ENCODE peak calls at places on chromosomes 3 and 15, in seven cellular contexts. B is uterus, H is mammary epithelial cell, E is stomach, Q is A549, D is A673, J is endodermal cell. O is an unnamed sample.

GRCh38 chr15:38487383-38487782 is 33.5 kb downstream of the FAM98B start:
- DNase-seq in B (no peak), H (no peak), E (no peak), Q (no peak), D (no peak), J (no peak), O (no peak)

GRCh38 chr3:115004201-115005140 is 142.6 kb downstream of the ZBTB20 start:
- DNase-seq in B (no peak), H (no peak), E (no peak), Q (no peak), D (no peak), J (no peak), O (no peak)

GRCh38 chr3:4162132-4162531 is 141.0 kb upstream of the SETMAR start:
- DNase-seq in B (no peak), H (no peak), E (peak; percentile 33), Q (no peak), D (no peak), J (no peak), O (no peak)

GRCh38 chr3:45819543-45819942 is 22.4 kb downstream of the LZTFL1 start:
- DNase-seq in B (no peak), H (no peak), E (no peak), Q (no peak), D (no peak), J (no peak), O (no peak)

GRCh38 chr3:192884831-192885356 is 32.8 kb downstream of the MB21D2 start:
- DNase-seq in B (no peak), H (no peak), E (no peak), Q (no peak), D (peak; percentile 95), J (no peak), O (no peak)

GRCh38 chr15:40252438-40253178 is 13.7 kb downstream of the PAK6 start:
- DNase-seq in B (no peak), H (no peak), E (peak; percentile 70), Q (no peak), D (peak; percentile 33), J (peak; percentile 84), O (no peak)

GRCh38 chr3:172679599-172679998 is 31.3 kb downstream of the NCEH1 start:
- DNase-seq in B (no peak), H (no peak), E (no peak), Q (no peak), D (no peak), J (no peak), O (no peak)

GRCh38 chr15:71162309-71162708 is 47.0 kb downstream of the THSD4 start:
- DNase-seq in B (no peak), H (no peak), E (no peak), Q (no peak), D (no peak), J (no peak), O (no peak)

GRCh38 chr15:88450125-88450798 is 16.9 kb downstream of the MRPL46 start:
- DNase-seq in B (peak; percentile 52), H (peak; percentile 52), E (peak; percentile 51), Q (peak; percentile 92), D (peak; percentile 75), J (peak; percentile 97), O (no peak)

GRCh38 chr15:65945616-65946015 is 76.3 kb downstream of the RAB11A start:
- DNase-seq in B (no peak), H (no peak), E (no peak), Q (no peak), D (no peak), J (peak; percentile 76), O (no peak)

GRCh38 chr15:81962438-81962837 is 83.4 kb downstream of the MEX3B start:
- DNase-seq in B (no peak), H (no peak), E (no peak), Q (no peak), D (no peak), J (no peak), O (no peak)

GRCh38 chr15:74041777-74042435 is 40.4 kb downstream of the GOLGA6A start:
- DNase-seq in B (no peak), H (no peak), E (no peak), Q (no peak), D (peak; percentile 19), J (peak; percentile 31), O (no peak)

GRCh38 chr3:158789592-158789991 is 12.3 kb upstream of the MFSD1 start:
- DNase-seq in B (no peak), H (peak; percentile 43), E (no peak), Q (no peak), D (peak; percentile 48), J (no peak), O (no peak)

GRCh38 chr3:129651316-129652202 is 45.1 kb upstream of the PLXND1 start:
- DNase-seq in B (no peak), H (peak; percentile 79), E (no peak), Q (peak; percentile 53), D (peak; percentile 97), J (peak; percentile 78), O (no peak)

GRCh38 chr3:1446531-1446930 is 353.7 kb downstream of the CNTN6 start:
- DNase-seq in B (no peak), H (no peak), E (no peak), Q (no peak), D (no peak), J (no peak), O (no peak)

GRCh38 chr3:126124148-126124868 is 40.4 kb upstream of the SLC41A3 start:
- DNase-seq in B (peak; percentile 5), H (no peak), E (peak; percentile 17), Q (no peak), D (no peak), J (peak; percentile 81), O (peak; percentile 41)

GRCh38 chr15:63107895-63108546 is 13.6 kb upstream of the LACTB start:
- DNase-seq in B (no peak), H (peak; percentile 95), E (no peak), Q (peak; percentile 93), D (no peak), J (no peak), O (peak; percentile 75)

GRCh38 chr3:150348500-150348899 is 59.6 kb upstream of the TSC22D2 start:
- DNase-seq in B (no peak), H (peak; percentile 95), E (peak; percentile 46), Q (peak; percentile 81), D (peak; percentile 64), J (no peak), O (no peak)

GRCh38 chr15:59138243-59138642 is 33.3 kb downstream of the CCNB2 start:
- DNase-seq in B (peak; percentile 20), H (no peak), E (peak; percentile 50), Q (peak; percentile 83), D (peak; percentile 53), J (peak; percentile 91), O (no peak)

GRCh38 chr15:72358532-72359180 is 17.2 kb downstream of the HEXA start:
- DNase-seq in B (peak; percentile 31), H (peak; percentile 86), E (peak; percentile 37), Q (no peak), D (no peak), J (no peak), O (peak; percentile 36)

GRCh38 chr3:65146149-65146548 is 458.3 kb upstream of the ADAMTS9 start:
- DNase-seq in B (no peak), H (peak; percentile 100), E (no peak), Q (no peak), D (peak; percentile 0), J (peak; percentile 90), O (no peak)

GRCh38 chr15:60122691-60123090 is 118.6 kb downstream of the FOXB1 start:
- DNase-seq in B (no peak), H (no peak), E (no peak), Q (no peak), D (no peak), J (no peak), O (no peak)

GRCh38 chr3:104764499-104764898 is 602.2 kb upstream of the ALCAM start:
- DNase-seq in B (no peak), H (no peak), E (no peak), Q (no peak), D (no peak), J (no peak), O (no peak)

GRCh38 chr15:77033729-77034619 is 36.9 kb downstream of the TSPAN3 start:
- DNase-seq in B (peak; percentile 11), H (no peak), E (peak; percentile 20), Q (no peak), D (no peak), J (no peak), O (no peak)

GRCh38 chr3:156448300-156448699 is 106.6 kb downstream of the SSR3 start:
- DNase-seq in B (no peak), H (peak; percentile 11), E (no peak), Q (peak; percentile 36), D (peak; percentile 70), J (peak; percentile 82), O (no peak)

DNA sequence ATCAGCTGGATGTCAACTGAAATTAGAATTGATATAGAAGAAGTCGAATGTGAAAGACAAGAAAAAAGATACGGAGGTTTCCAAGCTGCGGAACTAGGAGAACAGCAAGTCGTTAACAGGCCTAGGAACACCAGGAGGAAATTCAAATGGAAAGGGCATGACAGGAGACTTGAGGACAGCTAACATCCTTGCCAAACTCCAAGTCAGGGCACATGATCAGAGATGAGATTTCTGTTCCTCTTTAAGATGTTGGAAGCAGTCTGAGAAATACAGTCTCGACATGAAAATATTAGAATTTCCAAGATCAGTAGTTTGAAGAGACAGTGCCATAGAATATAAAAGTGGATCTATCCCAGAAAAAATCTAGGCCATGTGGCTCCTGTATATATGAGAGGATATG is 5.0 kb downstream of the MYO5A start:
- DNase-seq in B (no peak), H (no peak), E (no peak), Q (no peak), D (no peak), J (no peak), O (no peak)
- H3K27ac ChIP-seq in B (peak overlapping the region; percentile 37), H (peak overlapping the region; percentile 59), E (peak overlapping the region; percentile 30), Q (no peak overlapping the region), D (no peak overlapping the region), J (no peak overlapping the region), O (no peak overlapping the region)

GRCh38 chr15:68787609-68788264 is 33.0 kb downstream of the ANP32A start:
- DNase-seq in B (no peak), H (peak; percentile 70), E (peak; percentile 69), Q (no peak), D (no peak), J (no peak), O (peak; percentile 53)
- H3K4me1 ChIP-seq in B (no peaks in the 10 kb centered on the region), H (peaks cover 29% of the 10 kb centered on the region), E (peaks cover 75% of the 10 kb centered on the region), Q (peaks cover 32% of the 10 kb centered on the region), D (peaks cover 40% of the 10 kb centered on the region), J (peaks cover 32% of the 10 kb centered on the region), O (peaks cover 36% of the 10 kb centered on the region)

DNA sequence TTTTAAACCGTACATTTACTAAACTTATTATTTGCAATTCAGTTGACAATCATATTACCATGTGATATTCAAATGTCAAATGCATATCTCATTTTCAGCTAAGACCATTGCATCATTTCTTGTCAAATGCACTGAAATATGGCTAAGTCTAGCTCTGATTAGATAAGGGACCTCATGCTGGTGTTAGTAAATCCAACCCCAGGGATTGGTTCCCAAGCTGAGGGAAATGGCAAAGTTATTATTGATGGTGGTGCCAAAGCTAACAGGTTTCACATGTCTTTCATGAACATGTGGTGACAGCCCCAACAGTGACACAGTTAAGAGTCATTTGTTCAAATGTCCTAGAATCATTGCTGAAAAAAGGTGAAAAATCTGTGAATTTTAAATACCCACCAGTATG is 641.1 kb downstream of the MECOM start:
- DNase-seq in B (no peak), H (no peak), E (no peak), Q (no peak), D (no peak), J (no peak), O (no peak)
- TF ChIP-seq CTCF in B (no peak), H (no peak), E (no peak), Q (no peak), D (no peak), J (no peak), O (no peak)

DNA sequence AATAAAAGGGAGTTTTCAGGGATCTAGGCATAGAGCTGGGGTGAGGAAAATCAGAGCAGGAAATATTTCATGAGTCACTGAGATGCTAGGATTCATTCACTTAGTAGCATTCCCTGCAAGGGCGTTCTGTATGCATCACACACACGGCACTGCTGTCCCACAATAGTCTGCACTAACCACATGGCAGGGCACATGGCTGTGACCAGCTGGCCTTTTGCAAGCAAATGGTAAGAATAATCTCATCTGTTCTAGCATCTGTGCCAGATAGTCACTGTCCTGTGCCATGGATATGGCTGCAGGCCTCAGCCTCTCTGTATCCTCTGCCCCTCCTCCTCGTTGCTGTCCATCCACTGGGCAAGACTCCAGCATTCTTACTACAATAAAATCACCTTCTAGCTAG is 37.8 kb downstream of the BOC start:
- DNase-seq in B (no peak), H (peak; percentile 84), E (no peak), Q (no peak), D (no peak), J (no peak), O (no peak)
- H3K27ac ChIP-seq in B (peak overlapping the region; percentile 93), H (peak overlapping the region; percentile 69), E (peak overlapping the region; percentile 70), Q (no peak overlapping the region), D (no peak overlapping the region), J (peak overlapping the region; percentile 67), O (peak overlapping the region; percentile 54)

O was measured in tibial artery.